ENCODE peak calls at places on chromosomes 16 and 17, in seven cellular contexts. R is pancreas, X is lung, J is A549, O is lower lobe of right lung, S is mucosa of descending colon, K is cardiac muscle cell. F is an unnamed sample.
A peak's percentile ranks its signal among the peaks of the same experiment; 100 is the strongest.

GRCh38 chr17:82403662-82404660 is 14.2 kb upstream of the HEXD start:
- DNase-seq in R (peak; percentile 16), X (no peak), J (no peak), O (no peak), S (no peak), K (no peak), F (no peak)

GRCh38 chr17:28755486-28755885 is 11.7 kb downstream of the TRAF4 start:
- DNase-seq in R (no peak), X (no peak), J (no peak), O (no peak), S (no peak), K (no peak), F (no peak)

GRCh38 chr17:280901-281300 is 71.7 kb downstream of the RPH3AL start:
- DNase-seq in R (no peak), X (no peak), J (no peak), O (peak; percentile 22), S (no peak), K (no peak), F (peak; percentile 3)

GRCh38 chr17:8698142-8699050 is 46.2 kb downstream of the CCDC42 start:
- DNase-seq in R (no peak), X (peak; percentile 38), J (no peak), O (no peak), S (no peak), K (no peak), F (peak; percentile 69)

GRCh38 chr16:72560617-72561016 is 388.7 kb upstream of the PMFBP1 start:
- DNase-seq in R (no peak), X (no peak), J (no peak), O (no peak), S (no peak), K (peak; percentile 3), F (no peak)

GRCh38 chr17:17236295-17237025 is 508 bp downstream of the FLCN start:
- DNase-seq in R (no peak), X (no peak), J (peak; percentile 44), O (no peak), S (no peak), K (no peak), F (peak; percentile 39)

GRCh38 chr16:20910781-20911321 is 10.3 kb downstream of the LYRM1 start:
- DNase-seq in R (no peak), X (no peak), J (no peak), O (no peak), S (no peak), K (no peak), F (peak; percentile 58)

GRCh38 chr17:3986270-3986938 is 22.2 kb upstream of the ATP2A3 start:
- DNase-seq in R (no peak), X (no peak), J (no peak), O (peak; percentile 29), S (no peak), K (no peak), F (no peak)

GRCh38 chr17:7465481-7466275 is 13.8 kb downstream of the ZBTB4 start:
- DNase-seq in R (no peak), X (peak; percentile 53), J (no peak), O (peak; percentile 79), S (peak; percentile 49), K (no peak), F (no peak)

GRCh38 chr17:28524476-28525415 is 18.6 kb downstream of the FOXN1 start:
- DNase-seq in R (peak; percentile 72), X (peak; percentile 75), J (peak; percentile 56), O (peak; percentile 84), S (peak; percentile 57), K (peak; percentile 43), F (peak; percentile 21)

GRCh38 chr16:31052131-31052530 is 18.8 kb downstream of the STX4 start:
- DNase-seq in R (no peak), X (peak; percentile 46), J (peak; percentile 90), O (no peak), S (no peak), K (no peak), F (peak; percentile 69)

GRCh38 chr17:76292567-76292966 is 15.5 kb downstream of the QRICH2 start:
- DNase-seq in R (no peak), X (no peak), J (no peak), O (no peak), S (no peak), K (no peak), F (no peak)

GRCh38 chr16:80526418-80527061 is 14.3 kb upstream of the DYNLRB2 start:
- DNase-seq in R (peak; percentile 27), X (no peak), J (no peak), O (no peak), S (no peak), K (peak; percentile 79), F (peak; percentile 45)

GRCh38 chr17:82389379-82389778 is 17.8 kb downstream of the UTS2R start:
- DNase-seq in R (no peak), X (no peak), J (no peak), O (no peak), S (no peak), K (no peak), F (no peak)

GRCh38 chr17:14205992-14206461 is 30.6 kb downstream of the CDRT15 start:
- DNase-seq in R (peak; percentile 82), X (peak; percentile 71), J (no peak), O (peak; percentile 89), S (peak; percentile 86), K (no peak), F (no peak)

GRCh38 chr16:85029413-85029794 is 1.8 kb downstream of the KIAA0513 start:
- DNase-seq in R (peak; percentile 8), X (no peak), J (no peak), O (no peak), S (no peak), K (no peak), F (peak; percentile 59)

GRCh38 chr16:27323781-27324561 is 10.2 kb downstream of the IL4R start:
- DNase-seq in R (no peak), X (no peak), J (no peak), O (no peak), S (no peak), K (peak; percentile 68), F (no peak)

GRCh38 chr17:20961551-20961950 is 81.3 kb downstream of the USP22 start:
- DNase-seq in R (no peak), X (no peak), J (no peak), O (no peak), S (no peak), K (no peak), F (no peak)

GRCh38 chr16:53052519-53053501 is at the start of gene CHD9NB:
- DNase-seq in R (no peak), X (peak; percentile 49), J (peak; percentile 79), O (no peak), S (no peak), K (no peak), F (peak; percentile 57)

GRCh38 chr16:7161886-7162285 is 170.8 kb upstream of the RBFOX1 start:
- DNase-seq in R (no peak), X (no peak), J (no peak), O (no peak), S (no peak), K (no peak), F (no peak)

DNA sequence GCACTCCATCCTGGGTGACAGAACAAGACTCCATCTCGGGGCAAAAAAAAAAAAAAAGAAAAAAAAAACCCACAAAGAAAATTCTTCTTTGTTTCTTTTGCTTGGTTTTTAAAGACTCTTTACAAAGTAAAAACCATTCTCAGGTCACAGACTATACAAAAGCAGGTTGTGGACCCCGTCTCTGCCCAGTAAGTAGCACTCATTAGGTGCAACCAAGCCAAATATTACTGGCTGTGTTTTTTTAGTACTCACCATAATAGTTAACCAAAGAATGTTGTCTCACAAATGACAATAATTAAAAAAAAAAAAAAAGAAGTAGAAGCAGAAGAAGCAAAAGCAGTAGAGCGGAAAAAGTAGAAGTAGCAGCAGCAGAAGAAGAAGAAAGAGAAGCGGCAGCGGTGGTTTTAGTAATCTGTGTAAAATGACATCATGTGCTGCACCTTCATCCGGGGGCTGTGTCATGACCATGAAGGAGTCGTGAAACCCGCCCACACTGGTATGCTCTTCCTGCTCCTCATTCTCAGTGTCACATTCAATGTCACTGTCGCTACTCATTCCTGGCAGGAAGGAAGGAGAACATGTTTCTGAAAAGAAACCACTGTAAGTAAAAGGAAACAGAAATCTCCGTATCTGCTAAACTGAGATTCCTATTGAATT is 105.4 kb downstream of the TRIM37 start:
- DNase-seq in R (no peak), X (peak; percentile 57), J (no peak), O (peak; percentile 67), S (peak; percentile 52), K (no peak), F (peak; percentile 97)
- H3K4me1 ChIP-seq in R (no peaks in the 10 kb centered on the region), X (no peaks in the 10 kb centered on the region), J (peaks cover 14% of the 10 kb centered on the region), O (peaks cover 19% of the 10 kb centered on the region), S (peaks cover 3% of the 10 kb centered on the region), K (peaks cover 7% of the 10 kb centered on the region), F (peaks cover 60% of the 10 kb centered on the region)

DNA sequence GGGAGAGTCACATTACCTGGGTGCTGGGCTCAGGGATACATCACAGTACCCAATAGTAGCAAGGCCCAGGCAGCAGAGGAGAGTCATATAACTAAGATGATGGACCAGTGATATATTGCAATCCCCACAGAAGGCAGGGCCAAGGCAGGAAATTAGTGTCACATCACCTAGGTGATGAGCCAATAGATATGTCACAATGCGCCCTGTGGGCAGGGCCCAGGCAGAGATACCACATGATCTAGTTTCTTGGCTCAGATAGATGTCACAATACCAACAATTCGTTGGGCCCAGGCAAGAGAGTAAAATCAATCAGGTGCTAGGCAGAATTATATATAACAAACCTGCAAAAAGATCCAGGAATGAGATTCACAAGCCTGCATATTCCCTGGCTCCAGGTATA is 2111.5 kb downstream of the TP53TG3F start:
- DNase-seq in R (no peak), X (no peak), J (no peak), O (no peak), S (no peak), K (no peak), F (no peak)
- H3K9me3 ChIP-seq in R (no peaks in the 10 kb centered on the region), X (peaks cover 17% of the 10 kb centered on the region), J (no peaks in the 10 kb centered on the region), O (no peaks in the 10 kb centered on the region), S (peaks cover 68% of the 10 kb centered on the region), K (no peaks in the 10 kb centered on the region), F (peaks cover 8% of the 10 kb centered on the region)

GRCh38 chr17:50219345-50219744 is 17.9 kb upstream of the COL1A1 start:
- DNase-seq in R (no peak), X (no peak), J (peak; percentile 71), O (no peak), S (no peak), K (no peak), F (no peak)

GRCh38 chr17:50221500-50222480 is 20.4 kb upstream of the COL1A1 start:
- DNase-seq in R (no peak), X (peak; percentile 87), J (no peak), O (peak; percentile 92), S (no peak), K (no peak), F (peak; percentile 75)

GRCh38 chr17:50218771-50219315 is 17.4 kb upstream of the COL1A1 start:
- DNase-seq in R (no peak), X (no peak), J (no peak), O (no peak), S (no peak), K (no peak), F (peak; percentile 97)

GRCh38 chr17:50219939-50220465 is 18.6 kb upstream of the COL1A1 start:
- DNase-seq in R (no peak), X (no peak), J (no peak), O (no peak), S (no peak), K (peak; percentile 82), F (no peak)

GRCh38 chr17:50220811-50221210 is 19.4 kb upstream of the COL1A1 start:
- DNase-seq in R (no peak), X (no peak), J (no peak), O (no peak), S (no peak), K (no peak), F (no peak)
- H3K4me3 ChIP-seq in R (no peak overlapping the region), X (no peak overlapping the region), J (no peak overlapping the region), O (no peak overlapping the region), S (no peak overlapping the region), K (no peak overlapping the region), F (no peak overlapping the region)

DNA sequence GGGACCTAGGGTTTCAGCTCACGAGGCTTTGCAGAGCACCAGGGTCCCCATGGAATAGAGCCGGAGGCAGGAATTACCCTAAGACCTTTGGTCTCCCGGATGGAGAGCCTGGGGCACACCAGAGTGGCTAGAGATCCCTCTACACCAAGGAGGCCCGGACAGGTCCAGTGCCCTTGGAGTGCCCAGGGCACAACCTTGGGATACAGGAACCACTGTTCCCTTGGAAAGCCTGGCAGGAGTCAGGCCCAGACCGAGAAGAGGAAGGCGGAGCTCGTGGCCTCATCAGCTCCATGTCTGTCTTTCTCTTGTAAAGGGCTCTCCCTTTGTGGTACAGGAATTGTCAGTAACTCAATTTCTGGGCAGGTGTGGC is 3.8 kb upstream of the DBNDD1 start:
- DNase-seq in R (peak; percentile 14), X (no peak), J (no peak), O (no peak), S (no peak), K (no peak), F (no peak)
- H3K4me1 ChIP-seq in R (peaks cover 20% of the 10 kb centered on the region), X (peaks cover 4% of the 10 kb centered on the region), J (peaks cover 31% of the 10 kb centered on the region), O (peaks cover 36% of the 10 kb centered on the region), S (peaks cover 4% of the 10 kb centered on the region), K (peaks cover 11% of the 10 kb centered on the region), F (peaks cover 43% of the 10 kb centered on the region)

F was measured in SJSA1.